ENCODE peak calls at places on chromosomes 13 and 19, in four cellular contexts. W, U, Z and F are unnamed samples.
A peak's percentile ranks its signal among the peaks of the same experiment; 100 is the strongest.

GRCh38 chr19:34366670-34367423 is 1.9 kb downstream of the GPI start:
- DNase-seq in W (no peak), U (no peak), Z (no peak), F (no peak)

GRCh38 chr19:14000691-14001365 is 5.3 kb downstream of the RFX1 start:
- DNase-seq in W (no peak), U (no peak), Z (no peak), F (no peak)

GRCh38 chr13:63540042-63540441 is 2124.4 kb upstream of the PCDH20 start:
- DNase-seq in W (no peak), U (no peak), Z (no peak), F (no peak)

GRCh38 chr13:78607409-78608253 is 4.3 kb upstream of the POU4F1 start:
- DNase-seq in W (no peak), U (no peak), Z (no peak), F (peak; percentile 50)

GRCh38 chr13:34933349-34933748 is 8.7 kb upstream of the NBEA start:
- DNase-seq in W (no peak), U (no peak), Z (no peak), F (no peak)

GRCh38 chr13:27830010-27830409 is 37.7 kb downstream of the GSX1 start:
- DNase-seq in W (peak; percentile 84), U (no peak), Z (peak; percentile 78), F (peak; percentile 82)

GRCh38 chr19:20321139-20321656 is 154.2 kb downstream of the ZNF486 start:
- DNase-seq in W (no peak), U (no peak), Z (no peak), F (no peak)

GRCh38 chr13:109165417-109165904 is 536.0 kb downstream of the MYO16 start:
- DNase-seq in W (no peak), U (no peak), Z (no peak), F (no peak)

GRCh38 chr19:46818812-46819211 is 30.4 kb upstream of the SLC1A5 start:
- DNase-seq in W (no peak), U (peak; percentile 63), Z (peak; percentile 76), F (peak; percentile 41)

GRCh38 chr13:112247471-112248405 is 128.4 kb upstream of the SPACA7 start:
- DNase-seq in W (no peak), U (no peak), Z (no peak), F (no peak)

GRCh38 chr19:5407356-5407755 is 47.9 kb upstream of the ZNRF4 start:
- DNase-seq in W (peak; percentile 46), U (peak; percentile 12), Z (peak; percentile 69), F (no peak)

GRCh38 chr13:105920375-105920774 is 615.1 kb downstream of the EFNB2 start:
- DNase-seq in W (no peak), U (no peak), Z (no peak), F (no peak)

GRCh38 chr13:31334994-31335549 is 135.3 kb downstream of the B3GLCT start:
- DNase-seq in W (no peak), U (no peak), Z (no peak), F (no peak)

GRCh38 chr19:3403489-3404323 is 37.3 kb downstream of the NFIC start:
- DNase-seq in W (no peak), U (peak; percentile 48), Z (peak; percentile 53), F (no peak)

GRCh38 chr13:57832187-57832586 is 200.6 kb downstream of the PCDH17 start:
- DNase-seq in W (no peak), U (no peak), Z (no peak), F (no peak)

GRCh38 chr19:55495646-55496349 is 7.6 kb downstream of the SSC5D start:
- DNase-seq in W (no peak), U (no peak), Z (no peak), F (no peak)
- TF ChIP-seq ELF4 in W (no peak), U (no peak), Z (no peak), F (no peak)

GRCh38 chr13:84686973-84687372 is 804.7 kb upstream of the SLITRK1 start:
- DNase-seq in W (no peak), U (no peak), Z (no peak), F (no peak)

GRCh38 chr13:84683448-84683847 is 801.2 kb upstream of the SLITRK1 start:
- DNase-seq in W (no peak), U (no peak), Z (no peak), F (no peak)

GRCh38 chr13:84684048-84684662 is 801.9 kb upstream of the SLITRK1 start:
- DNase-seq in W (no peak), U (no peak), Z (no peak), F (no peak)

GRCh38 chr13:84686458-84686857 is 804.2 kb upstream of the SLITRK1 start:
- DNase-seq in W (no peak), U (no peak), Z (no peak), F (no peak)

GRCh38 chr13:84684804-84685203 is 802.5 kb upstream of the SLITRK1 start:
- DNase-seq in W (no peak), U (no peak), Z (no peak), F (no peak)
- TF ChIP-seq ELF4 in W (no peak), U (no peak), Z (no peak), F (no peak)

DNA sequence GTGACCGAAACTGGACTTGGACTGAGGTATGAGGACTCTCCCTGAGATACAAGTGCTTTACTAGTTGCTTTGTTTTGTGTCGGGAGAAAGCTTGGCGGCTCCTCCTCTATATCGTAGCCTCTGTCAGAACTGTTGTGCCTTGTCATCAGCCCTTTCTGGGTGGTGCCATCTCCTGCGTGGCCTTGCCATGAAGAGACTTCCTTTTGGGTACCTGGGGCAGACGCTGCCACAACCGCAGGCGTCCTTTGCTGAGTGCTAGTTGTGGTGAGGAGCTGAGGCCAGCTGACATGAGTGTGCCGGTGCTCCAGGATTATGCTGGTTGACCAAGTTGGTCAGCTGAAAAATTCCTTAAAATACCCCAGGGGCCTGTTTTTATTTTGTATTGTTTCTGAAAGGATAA is 124.5 kb downstream of the AKAP11 start:
- DNase-seq in W (no peak), U (no peak), Z (no peak), F (no peak)
- TF ChIP-seq ELF4 in W (no peak), U (no peak), Z (no peak), F (no peak)

GRCh38 chr13:22837980-22838615 is 342.7 kb upstream of the SGCG start:
- DNase-seq in W (no peak), U (no peak), Z (no peak), F (no peak)
- TF ChIP-seq ELF4 in W (no peak), U (no peak), Z (no peak), F (no peak)

GRCh38 chr19:55605637-55606470 is at the start of gene ZNF865:
- DNase-seq in W (peak; percentile 70), U (peak; percentile 72), Z (peak; percentile 81), F (peak; percentile 81)
- TF ChIP-seq ELF4 in W (no peak), U (no peak), Z (no peak), F (no peak)

DNA sequence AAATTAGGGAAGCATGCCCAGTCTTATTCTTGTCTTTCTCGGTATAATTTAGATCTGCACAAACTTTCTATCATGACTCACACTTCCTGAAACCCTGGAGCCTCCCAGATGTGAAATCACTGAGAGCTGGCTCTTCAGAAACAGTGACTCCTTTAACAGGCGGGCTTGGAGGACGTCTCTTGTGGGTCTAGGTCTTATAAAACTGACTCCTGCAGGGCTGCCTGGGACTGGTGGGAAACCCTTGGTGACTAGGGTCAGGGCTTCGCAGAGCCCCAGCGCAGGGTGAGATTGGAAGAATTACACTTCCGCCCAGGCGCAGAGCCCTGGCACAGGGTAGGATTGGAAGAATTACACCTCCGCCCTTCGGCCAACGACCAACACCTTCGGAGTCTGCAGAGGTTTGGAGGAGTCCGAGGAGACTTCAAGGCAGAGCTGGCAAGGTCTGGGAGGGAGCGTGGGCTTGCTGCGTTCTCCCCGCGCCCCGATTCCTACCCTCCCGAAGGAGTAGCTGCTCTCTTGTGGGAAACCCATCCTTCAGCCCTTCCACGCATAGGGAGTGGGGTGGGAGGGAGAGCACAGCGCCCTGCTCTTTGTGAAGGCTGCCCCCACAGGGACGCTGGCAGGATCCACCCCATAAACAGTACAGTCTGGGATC is 43.4 kb upstream of the MAP3K10 start:
- DNase-seq in W (no peak), U (no peak), Z (no peak), F (peak; percentile 8)
- TF ChIP-seq ELF4 in W (no peak), U (no peak), Z (no peak), F (no peak)

GRCh38 chr13:101640797-101641400 is 188.4 kb downstream of the ITGBL1 start:
- DNase-seq in W (no peak), U (no peak), Z (no peak), F (no peak)
- TF ChIP-seq ELF4 in W (no peak), U (no peak), Z (no peak), F (no peak)

GRCh38 chr19:1417681-1418493 is 10.5 kb downstream of the DAZAP1 start:
- DNase-seq in W (no peak), U (no peak), Z (no peak), F (no peak)
- TF ChIP-seq ELF4 in W (no peak), U (no peak), Z (no peak), F (no peak)

GRCh38 chr13:21012841-21013681 is 48.3 kb downstream of the LATS2 start:
- DNase-seq in W (no peak), U (no peak), Z (no peak), F (no peak)

GRCh38 chr13:21015284-21015683 is 46.1 kb downstream of the LATS2 start:
- DNase-seq in W (no peak), U (no peak), Z (no peak), F (no peak)

GRCh38 chr13:21013682-21014038 is 47.7 kb downstream of the LATS2 start:
- DNase-seq in W (no peak), U (no peak), Z (no peak), F (no peak)

GRCh38 chr13:21014139-21014665 is 47.2 kb downstream of the LATS2 start:
- DNase-seq in W (no peak), U (no peak), Z (no peak), F (no peak)

GRCh38 chr13:21014666-21015170 is 46.7 kb downstream of the LATS2 start:
- DNase-seq in W (no peak), U (peak; percentile 79), Z (no peak), F (no peak)
- TF ChIP-seq ELF4 in W (no peak), U (no peak), Z (no peak), F (no peak)

DNA sequence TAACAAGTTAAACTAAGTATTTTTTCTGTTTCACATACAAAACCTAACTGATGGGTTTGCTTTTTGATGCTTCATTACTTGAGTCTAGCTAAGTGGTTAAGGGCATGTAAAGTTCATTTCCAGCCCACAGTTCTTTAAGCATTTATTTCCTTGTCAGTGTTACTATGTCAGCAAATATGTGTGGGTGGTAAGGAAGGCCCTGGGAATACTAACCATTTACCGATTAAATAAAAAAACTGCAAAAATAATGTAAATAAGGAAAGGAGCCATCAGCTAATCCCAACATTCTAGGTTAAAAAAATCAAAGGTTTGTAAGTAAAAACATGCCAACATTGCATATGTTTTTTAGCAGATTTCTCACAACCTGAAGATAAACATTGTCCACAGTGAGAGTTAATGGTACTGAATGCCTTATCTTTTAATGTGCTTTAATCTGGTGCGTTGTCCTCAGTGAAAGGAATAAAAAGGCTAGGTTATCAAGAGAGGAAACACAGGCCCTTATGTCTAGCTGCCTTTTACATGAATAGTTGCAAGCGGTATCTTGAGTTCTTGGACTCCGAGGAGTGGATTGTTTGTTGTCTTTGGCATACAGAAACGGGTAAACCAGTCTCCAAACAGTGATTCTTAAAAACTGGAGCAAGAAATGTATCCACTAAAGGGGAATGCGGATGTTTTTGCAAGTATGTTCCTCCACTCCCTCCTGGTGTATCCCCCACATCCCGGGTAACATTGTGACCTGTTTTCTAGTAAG is 949.6 kb upstream of the SLC10A2 start:
- DNase-seq in W (no peak), U (no peak), Z (no peak), F (no peak)
- TF ChIP-seq ELF4 in W (no peak), U (no peak), Z (no peak), F (no peak)